ENCODE peak calls at places on chromosomes 6 and 20, in five cellular contexts. One of them, this sample, is unnamed.
A peak's percentile ranks its signal among the peaks of the same experiment; 100 is the strongest.

GRCh38 chr6:165245716-165246115 is 63.7 kb downstream of the C6orf118 start:
- ATAC-seq in HCT116: no peak
- ATAC-seq in right cardiac atrium: no peak
- ATAC-seq in body of pancreas: no peak
- ATAC-seq in lower lobe of right lung: no peak
- ATAC-seq in this sample: no peak

GRCh38 chr6:152745509-152746171 is 5.0 kb upstream of the VIP start:
- ATAC-seq in right cardiac atrium: no peak
- ATAC-seq in body of pancreas: no peak
- ATAC-seq in HCT116: no peak
- ATAC-seq in lower lobe of right lung: no peak
- ATAC-seq in this sample: no peak

GRCh38 chr6:166541876-166542579 is 44.5 kb downstream of the RAMACL start:
- ATAC-seq in body of pancreas: peak; percentile 21
- ATAC-seq in HCT116: no peak
- ATAC-seq in lower lobe of right lung: peak; percentile 50
- ATAC-seq in right cardiac atrium: no peak
- ATAC-seq in this sample: no peak

GRCh38 chr20:16407251-16408067 is 165.8 kb downstream of the KIF16B start:
- ATAC-seq in right cardiac atrium: no peak
- ATAC-seq in lower lobe of right lung: no peak
- ATAC-seq in HCT116: no peak
- ATAC-seq in body of pancreas: no peak
- ATAC-seq in this sample: no peak

GRCh38 chr20:58718121-58718563 is 25.5 kb downstream of the NPEPL1 start:
- ATAC-seq in HCT116: no peak
- ATAC-seq in lower lobe of right lung: no peak
- ATAC-seq in right cardiac atrium: no peak
- ATAC-seq in body of pancreas: no peak
- ATAC-seq in this sample: no peak

GRCh38 chr20:54056762-54057639 is 13.4 kb downstream of the BCAS1 start:
- ATAC-seq in body of pancreas: no peak
- ATAC-seq in right cardiac atrium: no peak
- ATAC-seq in HCT116: no peak
- ATAC-seq in lower lobe of right lung: no peak
- ATAC-seq in this sample: no peak

GRCh38 chr20:20210943-20211273 is 157.0 kb upstream of the INSM1 start:
- ATAC-seq in right cardiac atrium: no peak
- ATAC-seq in lower lobe of right lung: no peak
- ATAC-seq in body of pancreas: no peak
- ATAC-seq in HCT116: no peak
- ATAC-seq in this sample: no peak

GRCh38 chr6:34546551-34547321 is 9.4 kb downstream of the SPDEF start:
- ATAC-seq in right cardiac atrium: peak; percentile 47
- ATAC-seq in lower lobe of right lung: peak; percentile 61
- ATAC-seq in HCT116: peak; percentile 23
- ATAC-seq in body of pancreas: peak; percentile 52
- ATAC-seq in this sample: no peak

GRCh38 chr6:81838031-81838430 is 85.5 kb upstream of the TENT5A start:
- ATAC-seq in right cardiac atrium: peak; percentile 79
- ATAC-seq in HCT116: no peak
- ATAC-seq in body of pancreas: peak; percentile 94
- ATAC-seq in lower lobe of right lung: peak; percentile 93
- ATAC-seq in this sample: no peak

GRCh38 chr6:168778201-168778600 is 337.2 kb downstream of the SMOC2 start:
- ATAC-seq in right cardiac atrium: peak; percentile 94
- ATAC-seq in HCT116: no peak
- ATAC-seq in body of pancreas: peak; percentile 71
- ATAC-seq in lower lobe of right lung: peak; percentile 21
- ATAC-seq in this sample: peak; percentile 89

GRCh38 chr6:168774381-168774780 is 333.4 kb downstream of the SMOC2 start:
- ATAC-seq in lower lobe of right lung: no peak
- ATAC-seq in body of pancreas: no peak
- ATAC-seq in HCT116: no peak
- ATAC-seq in right cardiac atrium: no peak
- ATAC-seq in this sample: no peak

DNA sequence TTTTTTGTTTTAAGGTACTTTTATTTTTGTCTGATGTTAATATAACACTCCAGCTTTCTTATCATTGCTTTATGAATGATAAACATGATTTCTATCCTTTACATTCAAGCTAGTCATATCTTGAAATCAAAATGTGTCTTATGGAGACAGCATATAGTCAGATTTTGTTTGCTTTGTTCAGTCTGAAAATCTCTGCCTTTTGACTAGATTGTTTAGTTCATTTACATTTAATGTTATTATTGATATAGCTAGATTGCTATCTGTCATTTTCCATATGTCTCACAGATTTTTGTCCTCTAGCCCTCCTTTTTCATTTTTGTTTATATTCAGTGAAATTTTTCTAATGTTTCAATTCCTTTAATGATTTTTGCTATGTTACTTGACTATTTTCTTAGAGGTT is 332.8 kb downstream of the SMOC2 start:
- ATAC-seq in body of pancreas: no peak
- ATAC-seq in HCT116: no peak
- ATAC-seq in right cardiac atrium: no peak
- ATAC-seq in lower lobe of right lung: no peak
- ATAC-seq in this sample: no peak
- H3K27ac ChIP-seq in body of pancreas: no peak overlapping the region
- H3K27ac ChIP-seq in HCT116: no peak overlapping the region
- H3K27ac ChIP-seq in right cardiac atrium: no peak overlapping the region
- H3K27ac ChIP-seq in lower lobe of right lung: no peak overlapping the region
- H3K27ac ChIP-seq in this sample: no peak overlapping the region

DNA sequence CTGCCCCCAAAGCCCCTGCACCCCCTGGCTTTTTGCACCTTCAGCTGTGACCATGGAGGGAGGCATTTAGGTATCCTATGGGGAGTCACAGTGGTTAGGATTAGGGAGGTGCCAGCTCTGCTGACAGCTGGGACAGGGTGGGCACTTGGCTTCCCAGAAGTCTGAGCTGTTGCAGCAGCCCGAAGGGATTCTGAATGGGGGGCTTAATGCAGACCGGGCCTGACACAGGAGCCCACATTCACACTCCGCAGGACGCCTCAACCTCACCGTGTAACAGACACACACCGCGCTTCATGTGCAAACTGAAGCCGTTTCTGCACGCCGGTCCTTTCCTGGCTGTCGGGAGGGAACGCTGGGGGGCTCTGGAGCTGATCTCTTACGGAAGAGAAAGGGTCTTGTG is 1.9 kb downstream of the EBF4 start:
- ATAC-seq in right cardiac atrium: no peak
- ATAC-seq in body of pancreas: no peak
- ATAC-seq in lower lobe of right lung: no peak
- ATAC-seq in HCT116: no peak
- ATAC-seq in this sample: no peak
- H3K4me3 ChIP-seq in right cardiac atrium: no peak overlapping the region
- H3K4me3 ChIP-seq in body of pancreas: no peak overlapping the region
- H3K4me3 ChIP-seq in lower lobe of right lung: no peak overlapping the region
- H3K4me3 ChIP-seq in HCT116: no peak overlapping the region
- H3K4me3 ChIP-seq in this sample: no peak overlapping the region

GRCh38 chr6:21986703-21987102 is 310.1 kb downstream of the PRL start:
- ATAC-seq in right cardiac atrium: no peak
- ATAC-seq in HCT116: no peak
- ATAC-seq in lower lobe of right lung: peak; percentile 56
- ATAC-seq in body of pancreas: no peak
- ATAC-seq in this sample: peak; percentile 38
- H3K27ac ChIP-seq in right cardiac atrium: peak overlapping the region; percentile 61
- H3K27ac ChIP-seq in HCT116: no peak overlapping the region
- H3K27ac ChIP-seq in lower lobe of right lung: peak overlapping the region; percentile 60
- H3K27ac ChIP-seq in body of pancreas: peak overlapping the region; percentile 75
- H3K27ac ChIP-seq in this sample: peak overlapping the region; percentile 67

DNA sequence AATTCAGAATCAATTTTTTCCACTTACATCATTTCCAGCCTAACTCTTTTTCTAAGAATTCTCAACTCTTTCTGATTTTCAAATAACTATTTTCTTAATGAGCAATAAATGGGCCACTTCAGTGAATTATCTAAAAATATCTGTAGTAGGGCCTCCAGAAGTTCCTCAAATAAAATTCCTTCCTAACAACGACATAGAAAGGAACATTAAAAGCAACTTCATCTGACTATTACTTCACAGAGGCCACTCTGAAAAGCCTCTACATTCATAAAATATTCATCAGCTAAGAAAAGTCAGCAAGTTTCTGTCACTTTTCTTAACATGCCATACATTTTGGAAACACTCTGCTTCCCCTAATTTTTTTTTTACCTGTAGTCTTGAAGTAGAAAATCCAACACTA is 4.8 kb downstream of the COL12A1 start:
- ATAC-seq in body of pancreas: no peak
- ATAC-seq in lower lobe of right lung: no peak
- ATAC-seq in right cardiac atrium: no peak
- ATAC-seq in HCT116: no peak
- ATAC-seq in this sample: no peak
- H3K4me3 ChIP-seq in body of pancreas: no peak overlapping the region
- H3K4me3 ChIP-seq in lower lobe of right lung: no peak overlapping the region
- H3K4me3 ChIP-seq in right cardiac atrium: no peak overlapping the region
- H3K4me3 ChIP-seq in HCT116: peak overlapping the region; percentile 55
- H3K4me3 ChIP-seq in this sample: no peak overlapping the region

GRCh38 chr6:40389176-40389767 is 197.9 kb downstream of the LRFN2 start:
- ATAC-seq in right cardiac atrium: no peak
- ATAC-seq in HCT116: no peak
- ATAC-seq in lower lobe of right lung: no peak
- ATAC-seq in body of pancreas: no peak
- ATAC-seq in this sample: no peak
- H3K27ac ChIP-seq in right cardiac atrium: no peak overlapping the region
- H3K27ac ChIP-seq in HCT116: no peak overlapping the region
- H3K27ac ChIP-seq in lower lobe of right lung: no peak overlapping the region
- H3K27ac ChIP-seq in body of pancreas: no peak overlapping the region
- H3K27ac ChIP-seq in this sample: no peak overlapping the region

GRCh38 chr6:145813285-145814034 is 1.1 kb downstream of the FBXO30 start:
- ATAC-seq in HCT116: no peak
- ATAC-seq in lower lobe of right lung: no peak
- ATAC-seq in body of pancreas: no peak
- ATAC-seq in right cardiac atrium: no peak
- ATAC-seq in this sample: no peak

GRCh38 chr6:145815351-145815772 is 767 bp upstream of the FBXO30 start:
- ATAC-seq in body of pancreas: no peak
- ATAC-seq in lower lobe of right lung: peak; percentile 28
- ATAC-seq in HCT116: no peak
- ATAC-seq in right cardiac atrium: peak; percentile 15
- ATAC-seq in this sample: peak; percentile 1

GRCh38 chr6:145815875-145816274 is 1.3 kb upstream of the FBXO30 start:
- ATAC-seq in body of pancreas: no peak
- ATAC-seq in right cardiac atrium: no peak
- ATAC-seq in lower lobe of right lung: no peak
- ATAC-seq in HCT116: no peak
- ATAC-seq in this sample: no peak

GRCh38 chr6:145814035-145814500 is 527 bp downstream of the FBXO30 start:
- ATAC-seq in HCT116: peak; percentile 53
- ATAC-seq in lower lobe of right lung: no peak
- ATAC-seq in right cardiac atrium: no peak
- ATAC-seq in body of pancreas: no peak
- ATAC-seq in this sample: peak; percentile 12

DNA sequence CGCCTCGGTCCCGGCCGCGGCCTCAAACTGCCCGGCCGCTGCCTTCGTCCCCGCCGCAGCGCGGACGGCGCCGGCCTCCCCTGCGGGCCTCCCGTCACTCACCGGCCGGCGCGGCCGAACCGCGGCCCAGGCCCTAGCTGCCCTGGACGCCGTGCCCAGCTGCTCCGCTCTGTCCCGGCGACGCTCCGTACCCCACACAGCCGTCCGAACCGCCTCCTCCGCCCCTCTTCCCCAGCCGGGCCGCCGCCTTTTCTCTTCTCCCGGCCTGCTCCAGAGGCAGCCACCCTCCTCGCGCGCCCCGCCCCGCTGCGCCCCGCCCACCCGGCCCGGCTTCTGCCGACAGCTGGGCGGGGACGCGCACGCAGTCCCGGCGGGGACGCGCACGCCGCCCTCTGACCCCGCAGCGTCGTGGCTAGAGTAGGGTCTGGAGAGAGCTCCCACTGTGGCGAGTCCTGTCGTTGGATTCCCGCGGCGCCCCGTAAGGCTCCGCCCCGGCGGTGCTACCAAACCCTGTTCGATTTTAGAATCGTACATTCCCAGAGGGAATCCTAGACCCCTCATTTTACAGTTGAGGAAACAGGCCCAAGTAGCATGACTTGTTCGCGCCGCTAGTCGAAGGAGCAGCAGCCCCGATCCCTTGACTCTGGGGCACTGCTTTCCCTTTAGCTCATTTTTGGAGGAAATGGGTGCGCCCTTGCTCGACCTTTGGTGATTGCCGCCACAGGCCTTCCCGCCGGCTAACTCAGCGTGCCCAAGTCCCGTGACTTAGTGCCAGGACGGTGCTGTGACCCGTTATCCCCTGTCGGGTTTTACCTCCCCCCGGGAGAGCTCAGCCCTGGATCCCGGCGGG is at the start of gene FBXO30:
- ATAC-seq in body of pancreas: peak; percentile 96
- ATAC-seq in lower lobe of right lung: peak; percentile 99
- ATAC-seq in right cardiac atrium: peak; percentile 99
- ATAC-seq in HCT116: peak; percentile 87
- ATAC-seq in this sample: peak; percentile 90
- H3K4me3 ChIP-seq in body of pancreas: peak within 1 kb of the TSS; percentile 57
- H3K4me3 ChIP-seq in lower lobe of right lung: peak within 1 kb of the TSS; percentile 72
- H3K4me3 ChIP-seq in right cardiac atrium: peak within 1 kb of the TSS; percentile 73
- H3K4me3 ChIP-seq in HCT116: peak within 1 kb of the TSS; percentile 56
- H3K4me3 ChIP-seq in this sample: peak within 1 kb of the TSS; percentile 82

GRCh38 chr6:149459761-149460160 is 25.1 kb downstream of the ZC3H12D start:
- ATAC-seq in lower lobe of right lung: peak; percentile 35
- ATAC-seq in HCT116: no peak
- ATAC-seq in right cardiac atrium: no peak
- ATAC-seq in body of pancreas: no peak
- ATAC-seq in this sample: no peak

GRCh38 chr6:149458196-149458595 is 26.6 kb downstream of the ZC3H12D start:
- ATAC-seq in right cardiac atrium: no peak
- ATAC-seq in HCT116: no peak
- ATAC-seq in body of pancreas: no peak
- ATAC-seq in lower lobe of right lung: no peak
- ATAC-seq in this sample: no peak

GRCh38 chr6:149464411-149464810 is 20.4 kb downstream of the ZC3H12D start:
- ATAC-seq in HCT116: no peak
- ATAC-seq in body of pancreas: no peak
- ATAC-seq in right cardiac atrium: no peak
- ATAC-seq in lower lobe of right lung: no peak
- ATAC-seq in this sample: no peak

GRCh38 chr6:149463781-149464180 is 21.0 kb downstream of the ZC3H12D start:
- ATAC-seq in lower lobe of right lung: peak; percentile 13
- ATAC-seq in body of pancreas: no peak
- ATAC-seq in HCT116: no peak
- ATAC-seq in right cardiac atrium: no peak
- ATAC-seq in this sample: peak; percentile 28

GRCh38 chr6:149461670-149462069 is 23.1 kb downstream of the ZC3H12D start:
- ATAC-seq in right cardiac atrium: no peak
- ATAC-seq in body of pancreas: no peak
- ATAC-seq in lower lobe of right lung: peak; percentile 58
- ATAC-seq in HCT116: no peak
- ATAC-seq in this sample: no peak
- H3K27ac ChIP-seq in right cardiac atrium: no peak overlapping the region
- H3K27ac ChIP-seq in body of pancreas: no peak overlapping the region
- H3K27ac ChIP-seq in lower lobe of right lung: no peak overlapping the region
- H3K27ac ChIP-seq in HCT116: no peak overlapping the region
- H3K27ac ChIP-seq in this sample: no peak overlapping the region

This sample was measured in gastroesophageal sphincter.